ENCODE peak calls at places on chromosome 6, in four cellular contexts. One of them, this sample, is unnamed.

GRCh38 chr6:153170511-153170910 is 39.4 kb upstream of the RGS17 start:
- DNase-seq in GM12878: no peak
- DNase-seq in H1: no peak
- DNase-seq in HepG2: no peak
- DNase-seq in this sample: no peak

GRCh38 chr6:24927985-24928735 is 7.6 kb downstream of the RIPOR2 start:
- DNase-seq in GM12878: no peak
- DNase-seq in H1: no peak
- DNase-seq in HepG2: no peak
- DNase-seq in this sample: no peak

GRCh38 chr6:112029045-112029822 is 24.7 kb upstream of the CCN6 start:
- DNase-seq in GM12878: no peak
- DNase-seq in H1: peak
- DNase-seq in HepG2: peak
- DNase-seq in this sample: peak

GRCh38 chr6:20952605-20953004 is 418.3 kb downstream of the CDKAL1 start:
- DNase-seq in GM12878: no peak
- DNase-seq in H1: no peak
- DNase-seq in HepG2: peak
- DNase-seq in this sample: no peak

GRCh38 chr6:92114797-92115196 is 1304.6 kb downstream of the EPHA7 start:
- DNase-seq in GM12878: no peak
- DNase-seq in H1: no peak
- DNase-seq in HepG2: no peak
- DNase-seq in this sample: no peak

GRCh38 chr6:71082033-71082620 is 125.3 kb upstream of the B3GAT2 start:
- DNase-seq in GM12878: no peak
- DNase-seq in H1: no peak
- DNase-seq in HepG2: no peak
- DNase-seq in this sample: no peak

GRCh38 chr6:71444222-71444621 is 155.6 kb downstream of the OGFRL1 start:
- DNase-seq in GM12878: no peak
- DNase-seq in H1: no peak
- DNase-seq in HepG2: peak
- DNase-seq in this sample: no peak

GRCh38 chr6:25628471-25629201 is 23.4 kb upstream of the SCGN start:
- DNase-seq in GM12878: no peak
- DNase-seq in H1: no peak
- DNase-seq in HepG2: no peak
- DNase-seq in this sample: no peak

GRCh38 chr6:152089992-152090391 is 282.5 kb downstream of the ESR1 start:
- DNase-seq in GM12878: no peak
- DNase-seq in H1: no peak
- DNase-seq in HepG2: no peak
- DNase-seq in this sample: no peak

GRCh38 chr6:106751501-106752252 is 122.3 kb downstream of the QRSL1 start:
- DNase-seq in GM12878: no peak
- DNase-seq in H1: no peak
- DNase-seq in HepG2: no peak
- DNase-seq in this sample: no peak
- TF ChIP-seq SP1 in GM12878: no peak
- TF ChIP-seq SP1 in H1: no peak
- TF ChIP-seq SP1 in HepG2: no peak
- TF ChIP-seq SP1 in this sample: no peak

GRCh38 chr6:113651120-113651519 is 206.0 kb upstream of the MARCKS start:
- DNase-seq in GM12878: no peak
- DNase-seq in H1: no peak
- DNase-seq in HepG2: no peak
- DNase-seq in this sample: no peak
- TF ChIP-seq SUZ12 in GM12878: no peak
- TF ChIP-seq SUZ12 in H1: no peak
- TF ChIP-seq SUZ12 in HepG2: no peak
- TF ChIP-seq SUZ12 in this sample: no peak

DNA sequence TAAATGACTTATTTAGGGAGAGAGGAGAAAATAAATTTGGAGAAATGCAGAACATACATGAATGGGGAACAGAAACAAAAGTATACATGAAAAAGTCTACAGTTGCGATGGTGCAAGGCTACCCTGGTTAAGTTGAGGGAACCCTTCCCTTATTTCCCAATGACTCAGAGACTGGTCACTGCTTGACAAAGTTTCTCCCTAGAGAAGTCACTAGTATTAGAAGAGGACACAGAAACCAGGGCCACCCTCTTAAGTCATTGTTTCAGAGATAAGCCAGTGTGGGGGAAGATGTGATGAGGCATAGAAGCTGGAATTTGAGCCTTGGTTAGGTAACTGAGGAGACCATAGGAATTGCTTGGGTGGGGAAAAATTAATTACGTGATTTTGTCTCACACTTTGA is 24.4 kb upstream of the EDN1 start:
- DNase-seq in GM12878: no peak
- DNase-seq in H1: no peak
- DNase-seq in HepG2: no peak
- DNase-seq in this sample: no peak
- TF ChIP-seq SP1 in GM12878: no peak
- TF ChIP-seq SP1 in H1: no peak
- TF ChIP-seq SP1 in HepG2: no peak
- TF ChIP-seq SP1 in this sample: no peak

DNA sequence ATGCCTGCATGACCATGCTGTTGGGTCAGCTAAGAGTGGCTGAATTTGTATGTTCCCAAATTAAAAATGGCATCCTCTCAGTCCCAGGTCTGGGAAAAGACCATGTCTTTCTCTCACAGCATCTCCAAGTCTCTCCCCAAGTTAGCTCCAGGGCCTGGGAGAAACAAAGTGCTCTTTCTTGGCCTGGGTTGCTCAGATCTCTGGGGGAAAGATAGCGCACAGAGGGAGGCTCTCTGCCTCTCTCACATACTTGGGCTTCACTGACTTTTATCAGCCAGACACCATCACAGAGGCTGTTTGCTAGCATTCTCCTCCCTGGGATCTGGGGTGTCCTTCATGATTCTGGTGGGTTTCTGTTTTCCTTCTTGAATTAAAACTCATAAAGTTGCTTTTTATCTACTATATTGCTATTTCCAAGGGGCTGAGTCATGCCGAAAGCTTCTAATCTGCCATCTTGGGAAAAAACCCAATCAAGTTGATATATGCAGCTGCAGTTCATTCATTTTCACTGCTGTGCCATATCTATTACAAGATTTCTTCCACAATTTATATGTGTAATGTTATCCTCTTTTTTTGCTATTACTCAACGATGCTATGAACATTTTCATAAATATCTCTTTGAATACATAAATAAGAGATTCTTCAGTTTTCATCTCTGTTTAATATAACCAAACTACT is 190.2 kb downstream of the MOXD1 start:
- DNase-seq in GM12878: no peak
- DNase-seq in H1: no peak
- DNase-seq in HepG2: no peak
- DNase-seq in this sample: no peak
- TF ChIP-seq SUZ12 in GM12878: no peak
- TF ChIP-seq SUZ12 in H1: no peak
- TF ChIP-seq SUZ12 in HepG2: no peak
- TF ChIP-seq SUZ12 in this sample: no peak

GRCh38 chr6:1334725-1335124 is 22.8 kb downstream of the FOXQ1 start:
- DNase-seq in GM12878: no peak
- DNase-seq in H1: no peak
- DNase-seq in HepG2: no peak
- DNase-seq in this sample: no peak
- TF ChIP-seq SP1 in GM12878: no peak
- TF ChIP-seq SP1 in H1: no peak
- TF ChIP-seq SP1 in HepG2: no peak
- TF ChIP-seq SP1 in this sample: no peak

GRCh38 chr6:157981132-157981394 is 600 bp upstream of the SYNJ2 start:
- DNase-seq in GM12878: no peak
- DNase-seq in H1: no peak
- DNase-seq in HepG2: no peak
- DNase-seq in this sample: no peak

GRCh38 chr6:157983439-157984119 is 1.9 kb downstream of the SYNJ2 start:
- DNase-seq in GM12878: no peak
- DNase-seq in H1: no peak
- DNase-seq in HepG2: no peak
- DNase-seq in this sample: no peak

GRCh38 chr6:157982580-157983438 is 1.1 kb downstream of the SYNJ2 start:
- DNase-seq in GM12878: no peak
- DNase-seq in H1: no peak
- DNase-seq in HepG2: peak
- DNase-seq in this sample: no peak

GRCh38 chr6:157981395-157982296 is at the start of gene SYNJ2:
- DNase-seq in GM12878: no peak
- DNase-seq in H1: peak
- DNase-seq in HepG2: peak
- DNase-seq in this sample: peak

GRCh38 chr6:157982297-157982579 is 575 bp downstream of the SYNJ2 start:
- DNase-seq in GM12878: no peak
- DNase-seq in H1: peak
- DNase-seq in HepG2: peak
- DNase-seq in this sample: peak
- TF ChIP-seq SUZ12 in GM12878: no peak
- TF ChIP-seq SUZ12 in H1: no peak
- TF ChIP-seq SUZ12 in HepG2: no peak
- TF ChIP-seq SUZ12 in this sample: no peak